ENCODE peak calls at places on chromosome 6, in ten cellular contexts. Q is AG09319, O is ovary, D is PC-3, N is natural killer cell, S is Peyer's patch, C is HFFc6, W is cardiac muscle cell, X is progenitor cell of endocrine pancreas, M is neural crest cell. P is an unnamed sample.

GRCh38 chr6:154343473-154344308 is 12.9 kb downstream of the IPCEF1 start:
- DNase-seq in Q (no peak), O (peak; percentile 45), D (peak; percentile 59), N (no peak), S (peak; percentile 62), C (peak; percentile 53), W (peak; percentile 78), X (no peak), M (no peak), P (peak; percentile 23)

GRCh38 chr6:37928217-37928616 is 108.7 kb downstream of the ZFAND3 start:
- DNase-seq in Q (no peak), O (no peak), D (no peak), N (no peak), S (no peak), C (no peak), W (no peak), X (no peak), M (no peak), P (no peak)

GRCh38 chr6:149480502-149481280 is 4.1 kb downstream of the ZC3H12D start:
- DNase-seq in Q (no peak), O (no peak), D (no peak), N (no peak), S (peak; percentile 46), C (no peak), W (no peak), X (no peak), M (no peak), P (no peak)

GRCh38 chr6:155611742-155612141 is 156.1 kb upstream of the NOX3 start:
- DNase-seq in Q (no peak), O (no peak), D (no peak), N (no peak), S (no peak), C (no peak), W (no peak), X (no peak), M (no peak), P (no peak)

GRCh38 chr6:30720738-30721197 is 616 bp downstream of the TUBB start:
- DNase-seq in Q (no peak), O (peak; percentile 85), D (peak; percentile 50), N (peak; percentile 59), S (peak; percentile 79), C (no peak), W (peak; percentile 62), X (peak; percentile 42), M (peak; percentile 53), P (peak; percentile 52)

GRCh38 chr6:127893541-127893940 is 7.3 kb downstream of the THEMIS start:
- DNase-seq in Q (no peak), O (no peak), D (no peak), N (no peak), S (no peak), C (no peak), W (no peak), X (no peak), M (no peak), P (no peak)

GRCh38 chr6:82040405-82041221 is 206.9 kb downstream of the IBTK start:
- DNase-seq in Q (peak; percentile 23), O (no peak), D (peak; percentile 68), N (no peak), S (no peak), C (peak; percentile 52), W (peak; percentile 76), X (peak; percentile 20), M (peak; percentile 43), P (peak; percentile 39)

GRCh38 chr6:33874136-33874535 is 70.3 kb upstream of the MLN start:
- DNase-seq in Q (no peak), O (no peak), D (no peak), N (no peak), S (no peak), C (no peak), W (no peak), X (no peak), M (no peak), P (no peak)

GRCh38 chr6:25340854-25341552 is 61.8 kb downstream of the CARMIL1 start:
- DNase-seq in Q (no peak), O (no peak), D (no peak), N (no peak), S (no peak), C (no peak), W (no peak), X (no peak), M (no peak), P (no peak)

GRCh38 chr6:25340421-25340820 is 61.2 kb downstream of the CARMIL1 start:
- DNase-seq in Q (no peak), O (no peak), D (no peak), N (no peak), S (no peak), C (no peak), W (no peak), X (no peak), M (no peak), P (no peak)

GRCh38 chr6:25342784-25343183 is 63.6 kb downstream of the CARMIL1 start:
- DNase-seq in Q (peak; percentile 32), O (no peak), D (no peak), N (no peak), S (no peak), C (peak; percentile 19), W (peak; percentile 72), X (no peak), M (no peak), P (no peak)

GRCh38 chr6:25343984-25344383 is 64.8 kb downstream of the CARMIL1 start:
- DNase-seq in Q (no peak), O (no peak), D (no peak), N (no peak), S (no peak), C (no peak), W (no peak), X (no peak), M (no peak), P (no peak)

DNA sequence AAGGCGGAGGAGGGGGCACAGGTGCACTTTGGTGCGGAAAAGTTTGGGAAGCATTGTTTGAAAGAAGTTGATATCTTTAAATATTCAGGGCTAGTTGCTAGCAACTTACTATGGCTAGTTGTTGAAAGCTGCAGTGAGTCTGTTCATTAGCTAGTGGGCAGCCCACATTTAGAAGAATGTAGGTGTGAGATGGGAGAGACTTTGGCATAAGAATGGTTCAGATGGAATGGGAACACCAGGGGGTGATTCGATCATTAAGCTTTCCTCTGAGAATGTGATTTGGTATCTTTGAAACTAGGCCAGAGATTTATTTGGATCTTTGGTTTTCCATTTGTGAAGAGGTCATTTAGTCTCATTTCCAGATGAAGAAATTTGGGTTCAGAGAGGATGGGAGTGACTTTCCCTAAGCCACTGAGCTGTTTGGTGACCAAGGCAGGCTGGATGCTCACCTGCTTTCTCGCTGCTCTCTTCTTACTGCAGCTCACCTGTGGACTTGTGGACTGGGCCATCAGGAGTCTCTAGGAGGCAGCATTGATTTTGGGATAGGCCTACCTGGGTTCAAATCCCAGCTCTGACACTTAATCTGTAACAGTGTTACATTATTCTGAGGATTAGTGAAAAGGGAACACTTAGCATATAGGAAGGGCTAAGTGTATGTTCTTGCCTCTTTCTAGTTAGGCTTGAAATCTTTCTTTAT is 62.9 kb downstream of the CARMIL1 start:
- DNase-seq in Q (no peak), O (no peak), D (no peak), N (no peak), S (no peak), C (no peak), W (no peak), X (no peak), M (no peak), P (no peak)
- TF ChIP-seq CTCF in Q (no peak), O (no peak), D (no peak), N (no peak), S (no peak), C (no peak), W (no peak), X (no peak), M (no peak), P (no peak)

GRCh38 chr6:107786179-107786578 is 37.9 kb downstream of the SCML4 start:
- DNase-seq in Q (no peak), O (no peak), D (no peak), N (no peak), S (no peak), C (no peak), W (no peak), X (no peak), M (no peak), P (no peak)

GRCh38 chr6:107784669-107785068 is 39.4 kb downstream of the SCML4 start:
- DNase-seq in Q (no peak), O (no peak), D (no peak), N (no peak), S (no peak), C (no peak), W (peak; percentile 6), X (no peak), M (no peak), P (no peak)

GRCh38 chr6:107787589-107787960 is 36.5 kb downstream of the SCML4 start:
- DNase-seq in Q (no peak), O (no peak), D (no peak), N (no peak), S (no peak), C (no peak), W (no peak), X (no peak), M (no peak), P (no peak)

GRCh38 chr6:107789361-107789760 is 34.8 kb downstream of the SCML4 start:
- DNase-seq in Q (no peak), O (no peak), D (no peak), N (no peak), S (no peak), C (no peak), W (no peak), X (no peak), M (no peak), P (no peak)

GRCh38 chr6:107786709-107787588 is 37.2 kb downstream of the SCML4 start:
- DNase-seq in Q (no peak), O (no peak), D (no peak), N (no peak), S (no peak), C (no peak), W (no peak), X (no peak), M (no peak), P (peak; percentile 21)
- TF ChIP-seq CTCF in Q (no peak), O (no peak), D (no peak), N (no peak), S (no peak), C (no peak), W (no peak), X (no peak), M (no peak), P (no peak)

GRCh38 chr6:120230008-120230407 is 880.4 kb upstream of the MAN1A1 start:
- DNase-seq in Q (no peak), O (no peak), D (peak; percentile 12), N (no peak), S (no peak), C (no peak), W (no peak), X (no peak), M (no peak), P (no peak)
- TF ChIP-seq CTCF in Q (no peak), O (no peak), D (peak; percentile 37), N (no peak), S (no peak), C (no peak), W (no peak), X (no peak), M (no peak), P (no peak)

DNA sequence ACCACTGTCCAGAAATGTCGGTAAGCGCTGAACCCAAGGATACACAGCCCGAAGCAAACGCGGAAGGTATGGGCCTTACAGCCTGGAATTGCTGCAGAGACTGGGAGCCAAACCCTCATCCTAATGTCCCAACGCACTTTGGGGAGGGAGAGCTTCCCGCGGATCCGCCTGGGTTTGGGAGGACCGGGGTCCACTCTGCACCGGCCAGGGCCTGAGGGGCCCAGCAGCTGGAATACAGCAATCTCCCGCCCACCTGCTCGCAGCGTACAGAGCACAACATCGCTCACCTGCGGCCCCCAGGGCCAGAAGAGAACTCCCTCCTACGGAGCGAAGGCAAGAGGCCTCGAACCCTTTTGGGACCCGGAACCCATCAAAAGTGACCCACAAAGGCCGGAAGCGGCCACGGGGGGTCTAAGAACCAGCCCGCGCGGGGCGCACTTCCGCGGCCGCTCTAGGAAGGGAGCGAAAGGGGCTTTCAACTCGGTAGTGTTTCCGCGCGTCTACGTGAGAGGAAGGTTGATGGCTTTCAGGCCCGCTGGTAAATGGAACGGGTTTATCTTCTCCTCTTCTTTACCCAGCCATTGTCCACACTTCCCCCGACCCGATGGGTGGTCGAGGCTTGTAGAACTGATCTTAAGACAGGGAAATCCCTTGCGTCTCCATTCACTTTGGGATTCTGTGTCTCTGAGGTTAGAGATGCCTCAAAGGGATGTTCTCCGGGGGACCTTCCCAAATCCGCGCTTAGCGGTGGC is at the start of gene ZSCAN12:
- DNase-seq in Q (peak; percentile 75), O (peak; percentile 90), D (no peak), N (peak; percentile 81), S (peak; percentile 79), C (peak; percentile 72), W (peak; percentile 95), X (peak; percentile 74), M (peak; percentile 81), P (peak; percentile 78)
- TF ChIP-seq CTCF in Q (peak; percentile 81), O (peak; percentile 19), D (no peak), N (peak; percentile 54), S (peak; percentile 43), C (peak; percentile 71), W (peak; percentile 67), X (peak; percentile 72), M (peak; percentile 76), P (peak; percentile 46)

P was measured in nephron progenitor cell.